ENCODE peak calls at places on chromosome 9, in four cellular contexts. One of them, this sample, is unnamed.

GRCh38 chr9:90915693-90916092 is 114.1 kb downstream of the SYK start:
- DNase-seq in breast epithelium: no peak
- DNase-seq in keratinocyte: no peak
- DNase-seq in upper lobe of left lung: peak; percentile 45
- DNase-seq in this sample: no peak

GRCh38 chr9:88829276-88829675 is 162.0 kb upstream of the S1PR3 start:
- DNase-seq in breast epithelium: no peak
- DNase-seq in keratinocyte: no peak
- DNase-seq in upper lobe of left lung: no peak
- DNase-seq in this sample: no peak

GRCh38 chr9:136709454-136710109 is 2.8 kb upstream of the DIPK1B start:
- DNase-seq in breast epithelium: no peak
- DNase-seq in keratinocyte: no peak
- DNase-seq in upper lobe of left lung: no peak
- DNase-seq in this sample: no peak

GRCh38 chr9:107131108-107131799 is 151.8 kb upstream of the RAD23B start:
- DNase-seq in breast epithelium: no peak
- DNase-seq in keratinocyte: no peak
- DNase-seq in upper lobe of left lung: no peak
- DNase-seq in this sample: no peak

GRCh38 chr9:100394032-100394695 is 32.8 kb upstream of the MSANTD3 start:
- DNase-seq in breast epithelium: no peak
- DNase-seq in keratinocyte: no peak
- DNase-seq in upper lobe of left lung: no peak
- DNase-seq in this sample: no peak

GRCh38 chr9:87179556-87180340 is 232.4 kb upstream of the GAS1 start:
- DNase-seq in breast epithelium: no peak
- DNase-seq in keratinocyte: peak; percentile 87
- DNase-seq in upper lobe of left lung: no peak
- DNase-seq in this sample: no peak

GRCh38 chr9:98159790-98160189 is 32.6 kb downstream of the CORO2A start:
- DNase-seq in breast epithelium: no peak
- DNase-seq in keratinocyte: no peak
- DNase-seq in upper lobe of left lung: no peak
- DNase-seq in this sample: no peak

GRCh38 chr9:136326061-136326776 is 1.1 kb upstream of the GPSM1 start:
- DNase-seq in breast epithelium: no peak
- DNase-seq in keratinocyte: no peak
- DNase-seq in upper lobe of left lung: no peak
- DNase-seq in this sample: no peak

GRCh38 chr9:75775173-75775572 is 115.3 kb upstream of the PCSK5 start:
- DNase-seq in breast epithelium: no peak
- DNase-seq in keratinocyte: no peak
- DNase-seq in upper lobe of left lung: no peak
- DNase-seq in this sample: no peak

GRCh38 chr9:35882265-35882848 is 12.2 kb upstream of the OR13J1 start:
- DNase-seq in breast epithelium: peak; percentile 81
- DNase-seq in keratinocyte: no peak
- DNase-seq in upper lobe of left lung: peak; percentile 84
- DNase-seq in this sample: no peak

GRCh38 chr9:88978034-88978433 is 13.2 kb upstream of the S1PR3 start:
- DNase-seq in breast epithelium: no peak
- DNase-seq in keratinocyte: no peak
- DNase-seq in upper lobe of left lung: no peak
- DNase-seq in this sample: no peak

GRCh38 chr9:76159288-76159926 is 234.8 kb downstream of the RFK start:
- DNase-seq in breast epithelium: no peak
- DNase-seq in keratinocyte: no peak
- DNase-seq in upper lobe of left lung: no peak
- DNase-seq in this sample: peak; percentile 28

GRCh38 chr9:68648164-68648563 is 56.9 kb upstream of the PIP5K1B start:
- DNase-seq in breast epithelium: no peak
- DNase-seq in keratinocyte: no peak
- DNase-seq in upper lobe of left lung: no peak
- DNase-seq in this sample: no peak

GRCh38 chr9:68640421-68641089 is 64.5 kb upstream of the PIP5K1B start:
- DNase-seq in breast epithelium: no peak
- DNase-seq in keratinocyte: no peak
- DNase-seq in upper lobe of left lung: no peak
- DNase-seq in this sample: no peak

GRCh38 chr9:68648971-68649370 is 56.1 kb upstream of the PIP5K1B start:
- DNase-seq in breast epithelium: no peak
- DNase-seq in keratinocyte: no peak
- DNase-seq in upper lobe of left lung: no peak
- DNase-seq in this sample: no peak

DNA sequence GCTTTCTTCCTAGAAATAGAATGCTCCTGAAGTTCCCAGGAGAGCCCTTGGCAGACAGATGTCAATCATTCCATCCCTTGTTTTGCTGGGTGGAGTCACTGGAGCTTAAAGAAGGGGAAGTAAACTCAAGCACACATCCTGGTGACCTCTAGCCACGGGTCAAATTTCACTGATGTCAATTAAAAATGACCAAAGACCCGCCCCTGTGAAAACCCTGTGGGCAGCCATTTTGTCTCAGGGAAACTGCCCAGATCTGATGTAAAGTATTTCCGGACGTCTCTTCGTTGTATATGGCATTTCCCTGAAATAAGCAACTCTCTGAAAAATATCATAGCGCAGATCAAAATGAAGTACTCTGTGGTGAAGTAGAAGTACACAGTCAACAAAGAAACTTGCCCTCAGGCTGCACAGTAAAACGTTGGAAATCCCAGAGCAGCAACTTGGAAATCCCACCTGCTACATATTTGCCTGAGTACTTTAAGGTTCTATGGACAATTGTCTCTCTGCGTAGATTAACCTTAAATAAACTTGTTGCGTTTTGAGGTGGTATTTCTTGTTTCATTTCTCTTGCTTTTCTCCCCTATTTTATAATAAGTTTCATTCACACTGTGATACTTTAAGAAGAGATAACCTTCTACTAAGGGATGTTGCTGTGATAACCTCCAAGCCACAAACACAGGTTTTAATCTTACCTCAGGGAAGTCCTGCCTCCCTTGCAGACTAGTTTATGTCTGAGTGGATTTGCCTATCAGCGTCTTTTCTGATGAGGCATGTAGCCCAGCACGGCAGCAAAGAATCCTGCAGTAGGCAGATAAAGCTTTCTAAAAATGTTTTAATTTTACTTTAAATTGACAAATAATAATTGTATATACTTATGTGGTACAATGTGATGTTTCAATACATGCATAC is 60.9 kb upstream of the PIP5K1B start:
- DNase-seq in breast epithelium: no peak
- DNase-seq in keratinocyte: no peak
- DNase-seq in upper lobe of left lung: no peak
- DNase-seq in this sample: no peak
- H3K4me3 ChIP-seq in breast epithelium: no peak overlapping the region
- H3K4me3 ChIP-seq in keratinocyte: no peak overlapping the region
- H3K4me3 ChIP-seq in upper lobe of left lung: no peak overlapping the region
- H3K4me3 ChIP-seq in this sample: no peak overlapping the region

GRCh38 chr9:83432877-83433276 is 105.3 kb downstream of the FRMD3 start:
- DNase-seq in breast epithelium: no peak
- DNase-seq in keratinocyte: no peak
- DNase-seq in upper lobe of left lung: no peak
- DNase-seq in this sample: no peak

GRCh38 chr9:83435301-83435700 is 102.9 kb downstream of the FRMD3 start:
- DNase-seq in breast epithelium: no peak
- DNase-seq in keratinocyte: no peak
- DNase-seq in upper lobe of left lung: no peak
- DNase-seq in this sample: no peak

GRCh38 chr9:83434254-83434653 is 103.9 kb downstream of the FRMD3 start:
- DNase-seq in breast epithelium: no peak
- DNase-seq in keratinocyte: no peak
- DNase-seq in upper lobe of left lung: no peak
- DNase-seq in this sample: no peak

GRCh38 chr9:83432104-83432627 is 106.0 kb downstream of the FRMD3 start:
- DNase-seq in breast epithelium: peak; percentile 87
- DNase-seq in keratinocyte: no peak
- DNase-seq in upper lobe of left lung: peak; percentile 82
- DNase-seq in this sample: peak; percentile 29

DNA sequence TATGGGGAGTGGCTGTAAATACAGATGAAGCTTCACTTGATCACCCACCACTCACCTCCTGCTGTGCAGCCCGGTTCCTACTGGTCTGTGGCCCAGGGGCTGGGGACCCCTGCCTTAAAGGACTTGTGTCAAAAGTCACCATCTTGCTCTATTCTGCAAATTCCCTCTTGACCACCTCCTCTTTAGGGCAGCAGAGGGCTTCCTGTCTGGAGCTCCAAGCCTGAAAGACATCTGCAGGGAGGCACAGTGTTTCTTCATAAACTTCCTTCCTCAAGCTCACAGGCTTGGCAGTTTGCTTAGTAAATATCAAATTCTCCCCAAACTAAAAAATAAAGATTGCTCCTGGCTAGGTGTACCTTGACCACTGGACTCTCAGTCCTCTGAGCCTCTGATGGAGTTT is 104.4 kb downstream of the FRMD3 start:
- DNase-seq in breast epithelium: no peak
- DNase-seq in keratinocyte: no peak
- DNase-seq in upper lobe of left lung: no peak
- DNase-seq in this sample: no peak
- TF ChIP-seq CTCF in breast epithelium: no peak
- TF ChIP-seq CTCF in keratinocyte: no peak
- TF ChIP-seq CTCF in upper lobe of left lung: no peak
- TF ChIP-seq CTCF in this sample: no peak

GRCh38 chr9:138053996-138054752 is 176.6 kb downstream of the CACNA1B start:
- DNase-seq in breast epithelium: peak; percentile 22
- DNase-seq in keratinocyte: no peak
- DNase-seq in upper lobe of left lung: peak; percentile 18
- DNase-seq in this sample: no peak
- H3K27me3 ChIP-seq in breast epithelium: peaks cover 10% of the 10 kb centered on the region
- H3K27me3 ChIP-seq in keratinocyte: no peaks in the 10 kb centered on the region
- H3K27me3 ChIP-seq in upper lobe of left lung: no peaks in the 10 kb centered on the region
- H3K27me3 ChIP-seq in this sample: no peaks in the 10 kb centered on the region

DNA sequence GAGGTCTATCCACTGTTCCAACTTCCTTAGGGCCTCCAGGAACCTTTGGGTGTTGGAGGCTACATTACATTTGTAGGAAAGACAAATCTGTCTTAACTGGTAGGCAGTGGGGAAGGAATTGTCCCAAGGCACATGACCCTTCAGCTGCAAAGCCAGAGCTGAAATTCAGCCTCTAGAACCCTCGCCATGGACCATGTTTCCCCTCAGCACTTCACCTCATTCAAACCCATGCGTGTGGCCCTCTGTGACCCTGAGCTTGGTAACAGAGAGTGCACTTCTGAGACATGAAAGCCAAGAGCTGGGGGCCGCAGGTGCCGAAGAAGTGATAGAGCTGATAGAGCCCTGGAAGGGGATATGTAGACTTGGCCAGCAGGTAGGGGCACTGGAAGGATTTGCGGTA is 17.2 kb downstream of the TNFSF8 start:
- DNase-seq in breast epithelium: no peak
- DNase-seq in keratinocyte: no peak
- DNase-seq in upper lobe of left lung: no peak
- DNase-seq in this sample: no peak
- H3K4me3 ChIP-seq in breast epithelium: no peak overlapping the region
- H3K4me3 ChIP-seq in keratinocyte: no peak overlapping the region
- H3K4me3 ChIP-seq in upper lobe of left lung: no peak overlapping the region
- H3K4me3 ChIP-seq in this sample: no peak overlapping the region

This sample was measured in kidney epithelial cell.